ENCODE peak calls at places on chromosomes 4 and X, in six cellular contexts. B, N, E, U, H and V are unnamed samples.

GRCh38 chrX:49230500-49231232 is 2.5 kb downstream of the CACNA1F start:
- DNase-seq in B (peak), N (peak), E (peak), U (no peak), H (peak), V (peak)

GRCh38 chrX:17629519-17629918 is 107.8 kb upstream of the SCML1 start:
- DNase-seq in B (no peak), N (no peak), E (no peak), U (no peak), H (no peak), V (no peak)

GRCh38 chr4:181150173-181150572 is 1093.0 kb upstream of the TENM3 start:
- DNase-seq in B (no peak), N (no peak), E (no peak), U (no peak), H (no peak), V (no peak)

GRCh38 chrX:133402042-133402453 is 13.2 kb downstream of the GPC4 start:
- DNase-seq in B (no peak), N (no peak), E (peak), U (no peak), H (no peak), V (no peak)

GRCh38 chr4:139555705-139556070 is 331 bp downstream of the SETD7 start:
- DNase-seq in B (peak), N (no peak), E (no peak), U (peak), H (no peak), V (peak)

GRCh38 chrX:97398030-97398551 is 514.4 kb downstream of the RPA4 start:
- DNase-seq in B (no peak), N (no peak), E (peak), U (peak), H (no peak), V (no peak)

GRCh38 chrX:119828446-119828845 is 24.3 kb downstream of the UPF3B start:
- DNase-seq in B (no peak), N (no peak), E (no peak), U (no peak), H (no peak), V (no peak)

GRCh38 chr4:6548201-6548881 is 26.6 kb upstream of the MAN2B2 start:
- DNase-seq in B (no peak), N (peak), E (peak), U (peak), H (no peak), V (peak)

GRCh38 chr4:187814737-187815465 is 180.7 kb upstream of the ZFP42 start:
- DNase-seq in B (no peak), N (no peak), E (peak), U (no peak), H (no peak), V (peak)

GRCh38 chrX:118221257-118221656 is 104.6 kb upstream of the KLHL13 start:
- DNase-seq in B (no peak), N (no peak), E (no peak), U (no peak), H (no peak), V (no peak)

GRCh38 chr4:138666366-138666765 is 349.2 kb upstream of the NOCT start:
- DNase-seq in B (no peak), N (no peak), E (no peak), U (no peak), H (no peak), V (no peak)

GRCh38 chr4:70903282-70903603 is 1.1 kb downstream of the MOB1B start:
- DNase-seq in B (no peak), N (no peak), E (no peak), U (peak), H (no peak), V (no peak)

GRCh38 chr4:31125061-31125460 is 404.9 kb downstream of the PCDH7 start:
- DNase-seq in B (no peak), N (no peak), E (no peak), U (no peak), H (no peak), V (no peak)

GRCh38 chrX:19811807-19812604 is 75.4 kb downstream of the SH3KBP1 start:
- DNase-seq in B (no peak), N (no peak), E (peak), U (no peak), H (no peak), V (no peak)

GRCh38 chr4:148090503-148091476 is 351.4 kb downstream of the NR3C2 start:
- DNase-seq in B (no peak), N (no peak), E (no peak), U (no peak), H (no peak), V (no peak)

GRCh38 chrX:149762696-149763614 is 10.9 kb upstream of the HSFX1 start:
- DNase-seq in B (no peak), N (no peak), E (no peak), U (no peak), H (no peak), V (no peak)

GRCh38 chr4:112284662-112285411 is 867 bp downstream of the TIFA start:
- DNase-seq in B (no peak), N (peak), E (peak), U (peak), H (no peak), V (peak)

GRCh38 chrX:15194136-15194535 is 75.7 kb downstream of the ASB9 start:
- DNase-seq in B (no peak), N (no peak), E (no peak), U (no peak), H (no peak), V (no peak)

GRCh38 chr4:105972946-105973621 is 77.8 kb downstream of the NPNT start:
- DNase-seq in B (no peak), N (no peak), E (no peak), U (no peak), H (no peak), V (no peak)

GRCh38 chr4:169110633-169111032 is 100.6 kb upstream of the CBR4 start:
- DNase-seq in B (no peak), N (no peak), E (peak), U (no peak), H (no peak), V (no peak)

GRCh38 chrX:18026171-18026570 is 165.1 kb upstream of the RAI2 start:
- DNase-seq in B (no peak), N (no peak), E (no peak), U (no peak), H (no peak), V (no peak)

GRCh38 chr4:38076153-38076669 is 116.0 kb downstream of the PTTG2 start:
- DNase-seq in B (no peak), N (no peak), E (no peak), U (no peak), H (no peak), V (no peak)

GRCh38 chr4:110171981-110172380 is 26.4 kb downstream of the ELOVL6 start:
- DNase-seq in B (no peak), N (no peak), E (no peak), U (no peak), H (no peak), V (no peak)

GRCh38 chr4:55071951-55072350 is 53.4 kb downstream of the KDR start:
- DNase-seq in B (no peak), N (no peak), E (peak), U (no peak), H (no peak), V (no peak)

GRCh38 chr4:124899997-124900396 is 187.5 kb upstream of the ANKRD50 start:
- DNase-seq in B (no peak), N (no peak), E (no peak), U (no peak), H (no peak), V (no peak)

GRCh38 chr4:70734168-70734954 is 12.6 kb downstream of the RUFY3 start:
- DNase-seq in B (no peak), N (no peak), E (peak), U (peak), H (no peak), V (no peak)

GRCh38 chr4:177375372-177375771 is 65.7 kb downstream of the NEIL3 start:
- DNase-seq in B (no peak), N (no peak), E (no peak), U (no peak), H (no peak), V (no peak)

GRCh38 chr4:185165605-185166063 is 22.6 kb downstream of the SLC25A4 start:
- DNase-seq in B (no peak), N (no peak), E (peak), U (no peak), H (no peak), V (no peak)

GRCh38 chr4:56723201-56723605 is 42.1 kb upstream of the HOPX start:
- DNase-seq in B (no peak), N (no peak), E (no peak), U (no peak), H (no peak), V (no peak)

GRCh38 chr4:113707013-113707412 is 54.5 kb downstream of the CAMK2D start:
- DNase-seq in B (no peak), N (no peak), E (peak), U (peak), H (no peak), V (no peak)

GRCh38 chr4:186840771-186841301 is 117.2 kb upstream of the FAT1 start:
- DNase-seq in B (peak), N (no peak), E (no peak), U (no peak), H (no peak), V (peak)

GRCh38 chr4:98203406-98204235 is 57.6 kb upstream of the RAP1GDS1 start:
- DNase-seq in B (no peak), N (no peak), E (no peak), U (no peak), H (no peak), V (no peak)

GRCh38 chrX:19772306-19772705 is 115.1 kb downstream of the SH3KBP1 start:
- DNase-seq in B (no peak), N (no peak), E (peak), U (peak), H (no peak), V (no peak)

GRCh38 chrX:130995351-130995967 is 62.7 kb upstream of the ARHGAP36 start:
- DNase-seq in B (peak), N (no peak), E (no peak), U (no peak), H (no peak), V (no peak)

GRCh38 chr4:7156273-7157139 is 35.8 kb upstream of the SORCS2 start:
- DNase-seq in B (peak), N (peak), E (peak), U (peak), H (no peak), V (peak)

GRCh38 chr4:177573487-177573886 is 131.2 kb upstream of the AGA start:
- DNase-seq in B (no peak), N (no peak), E (peak), U (peak), H (no peak), V (no peak)

GRCh38 chr4:13430834-13431568 is 53.1 kb downstream of the RAB28 start:
- DNase-seq in B (no peak), N (no peak), E (peak), U (peak), H (no peak), V (no peak)